ENCODE peak calls at places on chromosomes 2 and 18, in ten cellular contexts. One of them, this sample, is unnamed.

GRCh38 chr2:207073791-207074678 is 91.7 kb downstream of the KLF7 start:
- DNase-seq in GM23338: peak; percentile 47
- DNase-seq in lung: no peak
- DNase-seq in A549: no peak
- DNase-seq in astrocyte of the cerebellum: no peak
- DNase-seq in epithelial cell of esophagus: no peak
- DNase-seq in cardiac muscle cell: no peak
- DNase-seq in upper lobe of right lung: no peak
- DNase-seq in tibial artery: no peak
- DNase-seq in foreskin fibroblast: no peak
- DNase-seq in this sample: no peak

GRCh38 chr2:197130318-197130717 is 180.3 kb downstream of the ANKRD44 start:
- DNase-seq in foreskin fibroblast: no peak
- DNase-seq in lung: no peak
- DNase-seq in cardiac muscle cell: no peak
- DNase-seq in tibial artery: no peak
- DNase-seq in upper lobe of right lung: no peak
- DNase-seq in GM23338: no peak
- DNase-seq in A549: no peak
- DNase-seq in astrocyte of the cerebellum: no peak
- DNase-seq in epithelial cell of esophagus: no peak
- DNase-seq in this sample: no peak

GRCh38 chr2:147327636-147328035 is 517.2 kb upstream of the ACVR2A start:
- DNase-seq in A549: no peak
- DNase-seq in upper lobe of right lung: no peak
- DNase-seq in astrocyte of the cerebellum: no peak
- DNase-seq in tibial artery: no peak
- DNase-seq in lung: no peak
- DNase-seq in cardiac muscle cell: peak; percentile 72
- DNase-seq in foreskin fibroblast: no peak
- DNase-seq in epithelial cell of esophagus: no peak
- DNase-seq in GM23338: no peak
- DNase-seq in this sample: no peak

GRCh38 chr2:38277245-38278119 is 99.6 kb downstream of the ATL2 start:
- DNase-seq in A549: no peak
- DNase-seq in tibial artery: no peak
- DNase-seq in epithelial cell of esophagus: no peak
- DNase-seq in lung: peak; percentile 51
- DNase-seq in foreskin fibroblast: peak; percentile 6
- DNase-seq in cardiac muscle cell: no peak
- DNase-seq in GM23338: peak; percentile 87
- DNase-seq in astrocyte of the cerebellum: peak; percentile 39
- DNase-seq in upper lobe of right lung: no peak
- DNase-seq in this sample: no peak

GRCh38 chr18:61643884-61644647 is 248.7 kb downstream of the RNF152 start:
- DNase-seq in tibial artery: no peak
- DNase-seq in foreskin fibroblast: no peak
- DNase-seq in A549: no peak
- DNase-seq in astrocyte of the cerebellum: no peak
- DNase-seq in upper lobe of right lung: no peak
- DNase-seq in epithelial cell of esophagus: no peak
- DNase-seq in GM23338: no peak
- DNase-seq in lung: no peak
- DNase-seq in cardiac muscle cell: no peak
- DNase-seq in this sample: no peak

GRCh38 chr2:238172439-238172838 is 13.7 kb downstream of the ERFE start:
- DNase-seq in epithelial cell of esophagus: no peak
- DNase-seq in cardiac muscle cell: no peak
- DNase-seq in foreskin fibroblast: no peak
- DNase-seq in tibial artery: no peak
- DNase-seq in A549: no peak
- DNase-seq in astrocyte of the cerebellum: no peak
- DNase-seq in upper lobe of right lung: peak; percentile 40
- DNase-seq in lung: no peak
- DNase-seq in GM23338: no peak
- DNase-seq in this sample: no peak

GRCh38 chr2:222423632-222424280 is 587 bp upstream of the SGPP2 start:
- DNase-seq in GM23338: peak; percentile 41
- DNase-seq in epithelial cell of esophagus: peak; percentile 68
- DNase-seq in foreskin fibroblast: no peak
- DNase-seq in A549: no peak
- DNase-seq in tibial artery: no peak
- DNase-seq in cardiac muscle cell: peak; percentile 12
- DNase-seq in lung: peak; percentile 74
- DNase-seq in upper lobe of right lung: peak; percentile 72
- DNase-seq in astrocyte of the cerebellum: no peak
- DNase-seq in this sample: no peak

GRCh38 chr2:224479826-224480225 is 77.9 kb upstream of the FAM124B start:
- DNase-seq in epithelial cell of esophagus: peak; percentile 43
- DNase-seq in foreskin fibroblast: no peak
- DNase-seq in tibial artery: no peak
- DNase-seq in cardiac muscle cell: no peak
- DNase-seq in upper lobe of right lung: no peak
- DNase-seq in GM23338: no peak
- DNase-seq in lung: no peak
- DNase-seq in A549: no peak
- DNase-seq in astrocyte of the cerebellum: no peak
- DNase-seq in this sample: no peak

GRCh38 chr2:98367721-98368120 is 21.5 kb downstream of the CNGA3 start:
- DNase-seq in lung: no peak
- DNase-seq in upper lobe of right lung: no peak
- DNase-seq in tibial artery: no peak
- DNase-seq in cardiac muscle cell: no peak
- DNase-seq in epithelial cell of esophagus: peak; percentile 34
- DNase-seq in astrocyte of the cerebellum: no peak
- DNase-seq in A549: no peak
- DNase-seq in foreskin fibroblast: no peak
- DNase-seq in GM23338: no peak
- DNase-seq in this sample: no peak

GRCh38 chr2:238462782-238463396 is 36.2 kb downstream of the ASB1 start:
- DNase-seq in foreskin fibroblast: peak; percentile 32
- DNase-seq in epithelial cell of esophagus: peak; percentile 68
- DNase-seq in A549: peak; percentile 22
- DNase-seq in tibial artery: no peak
- DNase-seq in GM23338: peak; percentile 70
- DNase-seq in astrocyte of the cerebellum: peak; percentile 35
- DNase-seq in cardiac muscle cell: peak; percentile 73
- DNase-seq in upper lobe of right lung: no peak
- DNase-seq in lung: no peak
- DNase-seq in this sample: peak; percentile 37

GRCh38 chr18:55781481-55781957 is 193.5 kb upstream of the TCF4 start:
- DNase-seq in GM23338: peak; percentile 83
- DNase-seq in A549: peak; percentile 7
- DNase-seq in tibial artery: no peak
- DNase-seq in cardiac muscle cell: peak; percentile 86
- DNase-seq in epithelial cell of esophagus: peak; percentile 82
- DNase-seq in upper lobe of right lung: no peak
- DNase-seq in lung: no peak
- DNase-seq in astrocyte of the cerebellum: peak; percentile 53
- DNase-seq in foreskin fibroblast: peak; percentile 52
- DNase-seq in this sample: peak; percentile 57

GRCh38 chr18:60193780-60194179 is 178.8 kb downstream of the MC4R start:
- DNase-seq in epithelial cell of esophagus: no peak
- DNase-seq in lung: no peak
- DNase-seq in upper lobe of right lung: no peak
- DNase-seq in astrocyte of the cerebellum: no peak
- DNase-seq in GM23338: peak; percentile 29
- DNase-seq in foreskin fibroblast: no peak
- DNase-seq in tibial artery: no peak
- DNase-seq in A549: no peak
- DNase-seq in cardiac muscle cell: no peak
- DNase-seq in this sample: no peak

GRCh38 chr2:26491563-26492167 is 13.7 kb upstream of the OTOF start:
- DNase-seq in tibial artery: no peak
- DNase-seq in upper lobe of right lung: no peak
- DNase-seq in A549: no peak
- DNase-seq in foreskin fibroblast: no peak
- DNase-seq in astrocyte of the cerebellum: no peak
- DNase-seq in epithelial cell of esophagus: no peak
- DNase-seq in lung: no peak
- DNase-seq in cardiac muscle cell: no peak
- DNase-seq in GM23338: no peak
- DNase-seq in this sample: no peak

GRCh38 chr2:47272031-47272864 is 117.1 kb upstream of the STPG4 start:
- DNase-seq in GM23338: peak; percentile 82
- DNase-seq in upper lobe of right lung: peak; percentile 90
- DNase-seq in tibial artery: peak; percentile 77
- DNase-seq in astrocyte of the cerebellum: no peak
- DNase-seq in foreskin fibroblast: peak; percentile 54
- DNase-seq in cardiac muscle cell: peak; percentile 70
- DNase-seq in A549: peak; percentile 89
- DNase-seq in epithelial cell of esophagus: peak; percentile 46
- DNase-seq in lung: peak; percentile 71
- DNase-seq in this sample: no peak

DNA sequence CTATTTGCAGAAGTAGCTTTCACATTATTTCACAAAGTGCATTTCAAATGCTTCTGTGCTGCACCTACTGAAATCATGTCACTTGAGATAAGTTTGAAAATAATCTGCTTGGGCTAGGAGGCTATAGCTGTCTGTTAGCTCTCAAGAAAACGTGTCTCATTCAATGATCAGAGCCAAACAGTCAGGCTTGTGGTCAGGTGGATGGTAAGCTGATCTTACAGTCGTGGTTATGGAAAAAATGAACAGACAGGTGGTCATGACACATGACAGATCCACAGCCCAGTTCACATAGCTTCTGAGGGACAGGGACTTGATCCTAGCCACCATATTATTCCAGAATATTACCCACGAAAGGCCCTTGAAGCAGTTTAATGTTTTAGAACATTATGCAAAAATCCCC is 26.5 kb upstream of the RFX8 start:
- DNase-seq in A549: no peak
- DNase-seq in tibial artery: no peak
- DNase-seq in foreskin fibroblast: no peak
- DNase-seq in GM23338: no peak
- DNase-seq in astrocyte of the cerebellum: peak; percentile 41
- DNase-seq in epithelial cell of esophagus: no peak
- DNase-seq in upper lobe of right lung: no peak
- DNase-seq in lung: no peak
- DNase-seq in cardiac muscle cell: no peak
- DNase-seq in this sample: no peak
- H3K4me3 ChIP-seq in A549: no peak overlapping the region
- H3K4me3 ChIP-seq in tibial artery: no peak overlapping the region
- H3K4me3 ChIP-seq in foreskin fibroblast: no peak overlapping the region
- H3K4me3 ChIP-seq in GM23338: no peak overlapping the region
- H3K4me3 ChIP-seq in astrocyte of the cerebellum: no peak overlapping the region
- H3K4me3 ChIP-seq in epithelial cell of esophagus: no peak overlapping the region
- H3K4me3 ChIP-seq in upper lobe of right lung: no peak overlapping the region
- H3K4me3 ChIP-seq in lung: no peak overlapping the region
- H3K4me3 ChIP-seq in cardiac muscle cell: no peak overlapping the region
- H3K4me3 ChIP-seq in this sample: no peak overlapping the region

DNA sequence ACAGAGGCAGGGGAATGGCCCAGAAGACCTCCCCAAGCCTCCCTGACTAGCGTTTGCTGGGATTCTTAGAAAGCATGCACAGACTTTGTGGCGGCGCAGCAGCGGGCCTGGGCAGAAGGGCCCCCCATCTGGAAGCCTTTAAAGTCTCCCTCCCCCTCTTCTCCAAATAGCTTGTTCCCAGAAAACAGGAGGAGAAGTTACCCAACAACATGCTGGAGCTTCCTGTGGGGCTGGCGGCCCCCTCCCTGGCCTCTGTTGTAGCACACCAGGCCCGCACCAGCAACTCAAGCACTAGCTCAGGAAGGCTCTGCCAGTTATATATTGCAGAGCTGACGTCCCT is 334.8 kb downstream of the DYSF start:
- DNase-seq in epithelial cell of esophagus: no peak
- DNase-seq in tibial artery: no peak
- DNase-seq in A549: no peak
- DNase-seq in foreskin fibroblast: no peak
- DNase-seq in lung: no peak
- DNase-seq in cardiac muscle cell: peak; percentile 38
- DNase-seq in upper lobe of right lung: no peak
- DNase-seq in GM23338: no peak
- DNase-seq in astrocyte of the cerebellum: no peak
- DNase-seq in this sample: no peak
- TF ChIP-seq CTCF in epithelial cell of esophagus: no peak
- TF ChIP-seq CTCF in tibial artery: no peak
- TF ChIP-seq CTCF in A549: no peak
- TF ChIP-seq CTCF in foreskin fibroblast: no peak
- TF ChIP-seq CTCF in lung: no peak
- TF ChIP-seq CTCF in cardiac muscle cell: no peak
- TF ChIP-seq CTCF in upper lobe of right lung: no peak
- TF ChIP-seq CTCF in GM23338: no peak
- TF ChIP-seq CTCF in astrocyte of the cerebellum: no peak
- TF ChIP-seq CTCF in this sample: no peak

GRCh38 chr2:157206921-157207320 is 50.6 kb upstream of the GALNT5 start:
- DNase-seq in cardiac muscle cell: no peak
- DNase-seq in A549: no peak
- DNase-seq in GM23338: no peak
- DNase-seq in astrocyte of the cerebellum: no peak
- DNase-seq in lung: no peak
- DNase-seq in tibial artery: no peak
- DNase-seq in foreskin fibroblast: no peak
- DNase-seq in epithelial cell of esophagus: no peak
- DNase-seq in upper lobe of right lung: no peak
- DNase-seq in this sample: no peak
- H3K4me3 ChIP-seq in cardiac muscle cell: no peak overlapping the region
- H3K4me3 ChIP-seq in A549: no peak overlapping the region
- H3K4me3 ChIP-seq in GM23338: no peak overlapping the region
- H3K4me3 ChIP-seq in astrocyte of the cerebellum: no peak overlapping the region
- H3K4me3 ChIP-seq in lung: no peak overlapping the region
- H3K4me3 ChIP-seq in tibial artery: no peak overlapping the region
- H3K4me3 ChIP-seq in foreskin fibroblast: no peak overlapping the region
- H3K4me3 ChIP-seq in epithelial cell of esophagus: no peak overlapping the region
- H3K4me3 ChIP-seq in upper lobe of right lung: no peak overlapping the region
- H3K4me3 ChIP-seq in this sample: no peak overlapping the region

GRCh38 chr2:240227538-240228428 is 87.3 kb upstream of the OTOS start:
- DNase-seq in epithelial cell of esophagus: no peak
- DNase-seq in upper lobe of right lung: no peak
- DNase-seq in foreskin fibroblast: no peak
- DNase-seq in A549: no peak
- DNase-seq in cardiac muscle cell: no peak
- DNase-seq in astrocyte of the cerebellum: no peak
- DNase-seq in lung: no peak
- DNase-seq in GM23338: no peak
- DNase-seq in tibial artery: peak; percentile 44
- DNase-seq in this sample: no peak

GRCh38 chr2:240225116-240225515 is 84.7 kb upstream of the OTOS start:
- DNase-seq in cardiac muscle cell: no peak
- DNase-seq in lung: no peak
- DNase-seq in tibial artery: peak; percentile 53
- DNase-seq in upper lobe of right lung: no peak
- DNase-seq in foreskin fibroblast: no peak
- DNase-seq in A549: no peak
- DNase-seq in astrocyte of the cerebellum: no peak
- DNase-seq in GM23338: no peak
- DNase-seq in epithelial cell of esophagus: no peak
- DNase-seq in this sample: no peak

GRCh38 chr2:240224676-240225075 is 84.2 kb upstream of the OTOS start:
- DNase-seq in foreskin fibroblast: no peak
- DNase-seq in epithelial cell of esophagus: peak; percentile 39
- DNase-seq in upper lobe of right lung: no peak
- DNase-seq in lung: no peak
- DNase-seq in A549: no peak
- DNase-seq in cardiac muscle cell: peak; percentile 52
- DNase-seq in GM23338: no peak
- DNase-seq in tibial artery: no peak
- DNase-seq in astrocyte of the cerebellum: no peak
- DNase-seq in this sample: no peak

GRCh38 chr2:240226672-240227537 is 86.4 kb upstream of the OTOS start:
- DNase-seq in lung: no peak
- DNase-seq in epithelial cell of esophagus: no peak
- DNase-seq in cardiac muscle cell: no peak
- DNase-seq in foreskin fibroblast: no peak
- DNase-seq in A549: no peak
- DNase-seq in tibial artery: peak; percentile 48
- DNase-seq in astrocyte of the cerebellum: no peak
- DNase-seq in GM23338: no peak
- DNase-seq in upper lobe of right lung: no peak
- DNase-seq in this sample: no peak

GRCh38 chr2:240225660-240226475 is 85.4 kb upstream of the OTOS start:
- DNase-seq in foreskin fibroblast: no peak
- DNase-seq in upper lobe of right lung: no peak
- DNase-seq in cardiac muscle cell: no peak
- DNase-seq in A549: no peak
- DNase-seq in astrocyte of the cerebellum: no peak
- DNase-seq in epithelial cell of esophagus: peak; percentile 21
- DNase-seq in lung: no peak
- DNase-seq in tibial artery: peak; percentile 25
- DNase-seq in GM23338: no peak
- DNase-seq in this sample: no peak
- TF ChIP-seq CTCF in foreskin fibroblast: no peak
- TF ChIP-seq CTCF in upper lobe of right lung: no peak
- TF ChIP-seq CTCF in cardiac muscle cell: no peak
- TF ChIP-seq CTCF in A549: peak; percentile 26
- TF ChIP-seq CTCF in astrocyte of the cerebellum: no peak
- TF ChIP-seq CTCF in epithelial cell of esophagus: peak; percentile 39
- TF ChIP-seq CTCF in lung: no peak
- TF ChIP-seq CTCF in tibial artery: no peak
- TF ChIP-seq CTCF in GM23338: peak; percentile 13
- TF ChIP-seq CTCF in this sample: peak; percentile 27

This sample was measured in HFF-Myc.